ENCODE peak calls at places on chromosomes 13 and 19, in five cellular contexts. T, W, U, I and Q are unnamed samples. For H3K27me3, the result is how much of the 10 kb centered on the place peaks cover.

GRCh38 chr19:13044160-13044853 is 49.0 kb downstream of the NFIX start:
- DNase-seq in T (no peak), W (peak), U (no peak), I (no peak), Q (no peak)

GRCh38 chr13:33751151-33751550 is 66.8 kb upstream of the RFC3 start:
- DNase-seq in T (no peak), W (peak), U (no peak), I (no peak), Q (no peak)

GRCh38 chr13:81051873-81052272 is 710.9 kb upstream of the SPRY2 start:
- DNase-seq in T (no peak), W (no peak), U (no peak), I (peak), Q (no peak)

GRCh38 chr19:7900931-7901330 is 2.7 kb upstream of the MAP2K7 start:
- DNase-seq in T (no peak), W (no peak), U (no peak), I (no peak), Q (no peak)

GRCh38 chr19:2164020-2164988 is 571 bp downstream of the DOT1L start:
- DNase-seq in T (no peak), W (no peak), U (no peak), I (peak), Q (no peak)

GRCh38 chr19:15393963-15394362 is 14.4 kb upstream of the AKAP8 start:
- DNase-seq in T (no peak), W (peak), U (no peak), I (no peak), Q (no peak)

GRCh38 chr13:76803831-76804230 is 82.4 kb downstream of the KCTD12 start:
- DNase-seq in T (no peak), W (no peak), U (no peak), I (no peak), Q (no peak)

GRCh38 chr13:45341799-45342584 is 1.0 kb upstream of the TPT1 start:
- DNase-seq in T (no peak), W (no peak), U (peak), I (peak), Q (peak)

GRCh38 chr19:51548213-51548651 is 16.8 kb upstream of the SIGLEC6 start:
- DNase-seq in T (no peak), W (no peak), U (peak), I (no peak), Q (no peak)

GRCh38 chr13:76349700-76350099 is 536.5 kb downstream of the KCTD12 start:
- DNase-seq in T (no peak), W (no peak), U (no peak), I (no peak), Q (no peak)

GRCh38 chr19:1509589-1510441 is 3.0 kb downstream of the ADAMTSL5 start:
- DNase-seq in T (no peak), W (no peak), U (no peak), I (no peak), Q (no peak)

GRCh38 chr19:53101518-53101917 is 1.7 kb downstream of the ZNF160 start:
- DNase-seq in T (no peak), W (peak), U (no peak), I (no peak), Q (no peak)

GRCh38 chr13:20182231-20182846 is 10.4 kb downstream of the GJB2 start:
- DNase-seq in T (peak), W (peak), U (no peak), I (peak), Q (no peak)

GRCh38 chr13:28251462-28251861 is 113.1 kb downstream of the PAN3 start:
- DNase-seq in T (no peak), W (no peak), U (no peak), I (no peak), Q (no peak)

GRCh38 chr19:7869910-7870511 is 4.2 kb downstream of the PRR36 start:
- DNase-seq in T (peak), W (peak), U (no peak), I (peak), Q (no peak)

GRCh38 chr13:97911311-97912138 is 42.0 kb upstream of the IPO5 start:
- DNase-seq in T (peak), W (peak), U (no peak), I (no peak), Q (no peak)

GRCh38 chr13:42970824-42971669 is 21.0 kb downstream of the EPSTI1 start:
- DNase-seq in T (peak), W (peak), U (no peak), I (peak), Q (no peak)

GRCh38 chr19:7861619-7862412 is 12.4 kb downstream of the PRR36 start:
- DNase-seq in T (peak), W (no peak), U (peak), I (no peak), Q (no peak)

GRCh38 chr13:110044521-110045200 is 258.3 kb upstream of the IRS2 start:
- DNase-seq in T (peak), W (peak), U (no peak), I (no peak), Q (no peak)

GRCh38 chr19:1248454-1249297 is at the start of gene MIDN:
- DNase-seq in T (peak), W (peak), U (peak), I (peak), Q (peak)

GRCh38 chr19:45558399-45558878 is 26.2 kb downstream of the OPA3 start:
- DNase-seq in T (peak), W (peak), U (peak), I (peak), Q (no peak)

GRCh38 chr19:41746593-41747227 is 8.6 kb upstream of the CEACAM6 start:
- DNase-seq in T (peak), W (peak), U (peak), I (no peak), Q (no peak)

GRCh38 chr19:6475321-6476108 is 6.1 kb downstream of the DENND1C start:
- DNase-seq in T (peak), W (no peak), U (no peak), I (peak), Q (no peak)

GRCh38 chr13:24606486-24607170 is 73.6 kb upstream of the ATP12A start:
- DNase-seq in T (no peak), W (no peak), U (no peak), I (no peak), Q (no peak)

GRCh38 chr13:101875717-101876393 is 423.4 kb downstream of the ITGBL1 start:
- DNase-seq in T (no peak), W (peak), U (no peak), I (no peak), Q (no peak)

GRCh38 chr19:2841858-2842574 is 741 bp downstream of the ZNF555 start:
- DNase-seq in T (peak), W (no peak), U (no peak), I (peak), Q (peak)

GRCh38 chr13:64471916-64472315 is 2758.2 kb downstream of the PCDH9 start:
- DNase-seq in T (no peak), W (peak), U (no peak), I (peak), Q (no peak)

GRCh38 chr19:2458054-2458453 is 1.3 kb upstream of the LMNB2 start:
- DNase-seq in T (no peak), W (no peak), U (no peak), I (no peak), Q (no peak)

GRCh38 chr19:57241181-57241580 is 749 bp downstream of the ZNF805 start:
- DNase-seq in T (peak), W (peak), U (no peak), I (peak), Q (no peak)

GRCh38 chr13:33544308-33544707 is 258.8 kb upstream of the STARD13 start:
- DNase-seq in T (no peak), W (no peak), U (no peak), I (no peak), Q (no peak)

GRCh38 chr19:9531933-9532332 is 6.5 kb downstream of the ZNF426 start:
- DNase-seq in T (no peak), W (peak), U (no peak), I (no peak), Q (no peak)

GRCh38 chr13:94764576-94765321 is 52.4 kb upstream of the SOX21 start:
- DNase-seq in T (no peak), W (no peak), U (no peak), I (no peak), Q (no peak)

GRCh38 chr13:56561327-56561726 is 579.4 kb upstream of the PRR20A start:
- DNase-seq in T (no peak), W (no peak), U (no peak), I (peak), Q (no peak)
- TF ChIP-seq CTCF in T (peak), W (no peak), U (no peak), I (no peak), Q (no peak)

DNA sequence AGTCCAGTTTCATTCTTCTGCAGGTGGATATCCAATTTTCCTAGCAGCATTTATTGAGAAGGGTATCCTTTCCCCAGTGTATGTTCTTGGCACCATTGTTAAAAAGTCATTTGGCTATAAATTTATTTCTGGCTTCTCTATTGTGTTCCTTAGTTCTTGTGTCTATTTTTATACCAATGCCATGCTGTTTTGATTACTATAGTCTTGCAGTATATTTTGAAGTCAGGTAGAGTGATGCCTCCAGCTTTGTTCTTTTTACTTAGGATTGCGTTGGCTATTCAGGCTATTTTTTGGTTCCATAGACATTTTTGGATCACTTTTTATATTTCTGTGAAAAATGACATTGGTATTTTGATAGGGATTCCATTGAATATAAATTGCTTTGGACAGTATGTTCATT is 71.7 kb upstream of the MLNR start:
- DNase-seq in T (no peak), W (no peak), U (no peak), I (no peak), Q (no peak)
- H3K27ac ChIP-seq in T (no peak), W (no peak), U (no peak), I (no peak), Q (no peak)

DNA sequence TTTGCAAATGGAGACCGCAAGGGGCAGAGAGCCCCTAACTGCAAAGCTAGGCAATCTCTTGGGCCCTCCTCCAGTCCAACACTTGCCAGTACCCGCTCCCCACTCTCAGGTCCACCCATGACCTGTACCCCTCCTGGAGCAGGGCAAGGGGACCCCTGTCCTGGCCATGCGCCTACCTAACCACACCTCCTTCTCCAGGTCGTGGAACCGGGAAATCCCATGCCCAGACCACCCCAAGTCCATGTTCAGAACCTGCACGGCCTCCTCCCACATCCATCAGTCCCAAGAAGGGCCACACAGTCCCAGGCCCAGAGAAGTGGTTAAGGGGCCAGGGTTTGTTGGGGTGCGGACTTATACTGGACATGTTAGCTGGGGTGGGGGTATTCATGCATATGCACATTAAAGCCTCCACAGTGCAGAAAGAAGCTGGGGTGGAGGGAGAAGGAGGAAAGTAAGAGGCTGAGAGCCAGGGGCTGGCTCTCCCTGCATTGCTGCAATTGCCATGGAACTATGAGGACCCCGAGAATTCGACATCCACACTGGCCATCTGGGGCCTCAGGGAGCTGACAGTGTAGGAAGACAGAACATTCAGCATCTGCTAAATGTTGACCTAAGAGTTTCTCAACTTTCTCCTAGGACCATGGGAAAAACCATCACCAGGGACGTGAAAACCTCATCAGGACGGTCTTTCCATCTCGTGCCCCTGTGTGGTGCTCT is 39.0 kb downstream of the HSPH1 start:
- DNase-seq in T (no peak), W (no peak), U (no peak), I (no peak), Q (no peak)
- H3K27me3 ChIP-seq in T (under half), W (half or more), U (under half), I (under half), Q (half or more)

GRCh38 chr13:26708007-26708297 is 52.6 kb downstream of the GPR12 start:
- DNase-seq in T (no peak), W (no peak), U (no peak), I (no peak), Q (no peak)

GRCh38 chr13:26710166-26710565 is 50.4 kb downstream of the GPR12 start:
- DNase-seq in T (no peak), W (no peak), U (no peak), I (no peak), Q (no peak)

GRCh38 chr13:26709461-26709860 is 51.1 kb downstream of the GPR12 start:
- DNase-seq in T (no peak), W (no peak), U (no peak), I (no peak), Q (no peak)

GRCh38 chr13:26707122-26708006 is 53.2 kb downstream of the GPR12 start:
- DNase-seq in T (peak), W (peak), U (no peak), I (peak), Q (no peak)

DNA sequence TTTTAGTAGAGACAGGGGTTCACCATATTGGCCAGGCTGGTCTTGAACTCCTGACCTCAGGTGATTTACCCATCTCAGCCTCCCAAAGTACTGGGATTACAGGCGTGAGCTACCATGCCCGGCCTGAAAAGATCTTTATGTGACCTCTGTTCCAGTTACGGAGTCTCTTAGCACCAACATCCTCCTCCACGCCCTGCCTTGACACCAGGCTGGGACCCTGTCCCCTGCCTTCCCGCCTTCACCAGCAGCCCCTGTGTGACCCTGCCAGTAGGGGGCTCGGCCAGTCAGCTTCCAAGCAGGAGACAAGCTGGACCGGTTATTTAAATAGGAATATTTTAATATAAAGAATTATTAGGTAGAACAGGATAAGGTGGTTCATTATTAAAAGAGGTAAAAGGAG is 54.2 kb downstream of the GPR12 start:
- DNase-seq in T (peak), W (no peak), U (no peak), I (no peak), Q (no peak)
- TF ChIP-seq CTCF in T (peak), W (no peak), U (no peak), I (no peak), Q (no peak)

GRCh38 chr19:36256064-36256463 is 41.2 kb downstream of the ZNF146 start:
- DNase-seq in T (no peak), W (no peak), U (no peak), I (no peak), Q (no peak)

GRCh38 chr19:36256853-36257511 is 42.1 kb downstream of the ZNF146 start:
- DNase-seq in T (no peak), W (no peak), U (no peak), I (no peak), Q (no peak)

GRCh38 chr19:36258028-36258875 is 43.3 kb downstream of the ZNF146 start:
- DNase-seq in T (no peak), W (no peak), U (no peak), I (no peak), Q (no peak)

GRCh38 chr19:36259211-36259610 is 44.3 kb downstream of the ZNF146 start:
- DNase-seq in T (no peak), W (no peak), U (no peak), I (no peak), Q (no peak)

DNA sequence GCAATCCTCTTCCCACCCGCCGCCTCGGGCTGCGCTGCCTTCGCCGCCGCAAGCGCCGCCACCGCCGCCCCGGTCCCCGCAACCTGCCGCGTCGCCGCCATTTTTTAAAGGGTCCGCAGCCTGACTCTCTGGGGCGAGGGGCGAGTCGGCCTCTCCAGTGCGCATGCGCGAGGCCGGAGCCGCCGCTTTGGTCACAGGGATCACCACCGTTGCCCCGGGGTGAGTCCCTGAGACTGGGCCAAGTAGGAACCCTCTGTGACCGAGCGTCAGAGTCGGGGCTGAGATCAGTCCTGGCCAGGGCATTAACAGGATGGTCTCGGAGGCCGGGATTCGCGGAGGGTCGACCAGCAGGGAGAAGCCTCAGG is 42.6 kb downstream of the ZNF146 start:
- DNase-seq in T (no peak), W (no peak), U (no peak), I (no peak), Q (peak)
- H3K27ac ChIP-seq in T (no peak), W (no peak), U (no peak), I (no peak), Q (no peak)

DNA sequence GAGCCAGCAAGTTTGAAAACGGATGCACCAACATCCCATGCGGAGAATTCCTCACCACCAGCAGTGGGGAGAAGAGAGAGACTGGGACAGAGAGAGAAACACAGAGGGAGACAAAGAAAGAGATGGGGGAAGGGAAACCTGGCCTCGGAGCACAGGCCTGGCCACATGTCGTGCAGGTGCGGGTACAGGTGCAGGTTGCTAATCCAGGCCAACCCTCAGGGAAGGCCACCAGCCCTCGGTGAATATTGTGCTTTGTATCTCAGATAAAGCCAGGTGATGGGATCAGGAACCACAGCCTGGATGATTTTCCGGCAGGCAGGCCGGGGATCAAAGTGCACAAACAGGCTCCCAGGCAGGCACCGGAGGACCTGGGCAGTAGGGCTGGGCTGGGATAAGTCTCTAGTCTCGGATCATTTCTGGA is 3.8 kb downstream of the GAS6 start:
- DNase-seq in T (peak), W (no peak), U (peak), I (no peak), Q (no peak)
- H3K27me3 ChIP-seq in T (under half), W (under half), U (under half), I (under half), Q (under half)

GRCh38 chr13:29707876-29708543 is 112.5 kb upstream of the SLC7A1 start:
- DNase-seq in T (peak), W (peak), U (no peak), I (peak), Q (no peak)
- TF ChIP-seq CTCF in T (peak), W (peak), U (peak), I (peak), Q (peak)